ENCODE peak calls at places on chromosome 5, in eight cellular contexts. E is astrocyte of the hippocampus, G is MM.1S, A is HCT116, L is aorta, V is HuH-7.5, I is osteocyte, D is activated T-helper 1 cell treated with Interleukin-2 at 50 U/mL for 16 hours. R is an unnamed sample.

GRCh38 chr5:62369039-62369438 is 34.7 kb downstream of the DIMT1 start:
- DNase-seq in E (no peak), G (no peak), A (no peak), L (no peak), V (no peak), I (no peak), D (no peak), R (no peak)

GRCh38 chr5:78574731-78575161 is 73.8 kb downstream of the LHFPL2 start:
- DNase-seq in E (peak), G (peak), A (no peak), L (no peak), V (no peak), I (no peak), D (no peak), R (no peak)

GRCh38 chr5:58273705-58274104 is 186.2 kb downstream of the PLK2 start:
- DNase-seq in E (no peak), G (no peak), A (no peak), L (no peak), V (no peak), I (no peak), D (no peak), R (no peak)

GRCh38 chr5:150117945-150118560 is 31.7 kb upstream of the CSF1R start:
- DNase-seq in E (no peak), G (no peak), A (no peak), L (no peak), V (no peak), I (peak), D (no peak), R (no peak)

GRCh38 chr5:174022384-174023095 is 23.0 kb upstream of the NSG2 start:
- DNase-seq in E (no peak), G (no peak), A (no peak), L (no peak), V (no peak), I (no peak), D (no peak), R (no peak)

GRCh38 chr5:147547730-147548129 is 37.9 kb upstream of the DPYSL3 start:
- DNase-seq in E (peak), G (no peak), A (no peak), L (no peak), V (no peak), I (no peak), D (no peak), R (no peak)

GRCh38 chr5:164784230-164784629 is 1278.8 kb downstream of the MAT2B start:
- DNase-seq in E (no peak), G (no peak), A (no peak), L (no peak), V (no peak), I (no peak), D (no peak), R (no peak)

GRCh38 chr5:53557386-53557785 is 3.1 kb upstream of the NDUFS4 start:
- DNase-seq in E (peak), G (no peak), A (no peak), L (no peak), V (no peak), I (no peak), D (no peak), R (no peak)

GRCh38 chr5:72271696-72272095 is 48.3 kb downstream of the MRPS27 start:
- DNase-seq in E (no peak), G (no peak), A (no peak), L (no peak), V (no peak), I (no peak), D (no peak), R (no peak)

GRCh38 chr5:16866220-16866619 is 69.9 kb downstream of the MYO10 start:
- DNase-seq in E (no peak), G (no peak), A (no peak), L (no peak), V (no peak), I (no peak), D (no peak), R (no peak)

GRCh38 chr5:101977729-101978345 is 318.2 kb downstream of the SLCO4C1 start:
- DNase-seq in E (peak), G (peak), A (peak), L (no peak), V (peak), I (no peak), D (no peak), R (peak)

GRCh38 chr5:73968246-73968645 is 342.2 kb downstream of the ARHGEF28 start:
- DNase-seq in E (no peak), G (no peak), A (no peak), L (no peak), V (no peak), I (no peak), D (no peak), R (no peak)

GRCh38 chr5:157159209-157159751 is 6.8 kb downstream of the GARIN3 start:
- DNase-seq in E (no peak), G (no peak), A (no peak), L (no peak), V (no peak), I (no peak), D (no peak), R (no peak)

GRCh38 chr5:160187091-160187490 is 42.2 kb upstream of the FABP6 start:
- DNase-seq in E (no peak), G (no peak), A (no peak), L (no peak), V (no peak), I (no peak), D (no peak), R (no peak)

GRCh38 chr5:113166285-113166684 is 189.7 kb downstream of the DCP2 start:
- DNase-seq in E (peak), G (no peak), A (no peak), L (no peak), V (no peak), I (no peak), D (no peak), R (no peak)

GRCh38 chr5:180792287-180792964 is 10.2 kb downstream of the MGAT1 start:
- DNase-seq in E (no peak), G (no peak), A (no peak), L (no peak), V (no peak), I (peak), D (no peak), R (no peak)

GRCh38 chr5:92884464-92884863 is 696.6 kb downstream of the NR2F1-AS1 start:
- DNase-seq in E (no peak), G (no peak), A (no peak), L (no peak), V (no peak), I (no peak), D (no peak), R (no peak)

GRCh38 chr5:96641368-96641767 is 20.8 kb upstream of the CAST start:
- DNase-seq in E (no peak), G (no peak), A (no peak), L (no peak), V (no peak), I (no peak), D (no peak), R (no peak)

GRCh38 chr5:151408633-151409243 is 38.7 kb upstream of the SLC36A1 start:
- DNase-seq in E (no peak), G (no peak), A (no peak), L (no peak), V (no peak), I (no peak), D (no peak), R (no peak)

GRCh38 chr5:128349044-128349629 is 188.9 kb downstream of the FBN2 start:
- DNase-seq in E (peak), G (no peak), A (peak), L (no peak), V (no peak), I (no peak), D (no peak), R (no peak)

GRCh38 chr5:164002653-164003052 is 497.2 kb downstream of the MAT2B start:
- DNase-seq in E (peak), G (peak), A (no peak), L (no peak), V (no peak), I (no peak), D (no peak), R (no peak)

GRCh38 chr5:157743163-157744054 is at the start of gene LSM11:
- DNase-seq in E (peak), G (peak), A (peak), L (peak), V (peak), I (peak), D (peak), R (peak)

GRCh38 chr5:157603333-157604190 is 28.0 kb upstream of the ADAM19 start:
- DNase-seq in E (peak), G (no peak), A (peak), L (no peak), V (no peak), I (no peak), D (peak), R (no peak)

GRCh38 chr5:143338658-143339366 is 64.7 kb downstream of the NR3C1 start:
- DNase-seq in E (no peak), G (no peak), A (no peak), L (no peak), V (no peak), I (no peak), D (no peak), R (no peak)

GRCh38 chr5:35859101-35859661 is 2.5 kb downstream of the IL7R start:
- DNase-seq in E (peak), G (no peak), A (no peak), L (no peak), V (no peak), I (no peak), D (no peak), R (no peak)

GRCh38 chr5:178801021-178801420 is 58.7 kb upstream of the ZNF354B start:
- DNase-seq in E (no peak), G (no peak), A (no peak), L (no peak), V (no peak), I (no peak), D (no peak), R (no peak)

GRCh38 chr5:175285263-175285662 is 158.7 kb downstream of the DRD1 start:
- DNase-seq in E (no peak), G (no peak), A (no peak), L (no peak), V (no peak), I (no peak), D (no peak), R (no peak)

GRCh38 chr5:148828461-148829247 is 2.2 kb downstream of the ADRB2 start:
- DNase-seq in E (peak), G (peak), A (no peak), L (no peak), V (no peak), I (no peak), D (no peak), R (no peak)

GRCh38 chr5:5481633-5482032 is 59.2 kb downstream of the ICE1 start:
- DNase-seq in E (no peak), G (no peak), A (no peak), L (no peak), V (no peak), I (no peak), D (no peak), R (no peak)

GRCh38 chr5:92800360-92800759 is 780.7 kb downstream of the NR2F1-AS1 start:
- DNase-seq in E (no peak), G (no peak), A (no peak), L (no peak), V (no peak), I (no peak), D (no peak), R (no peak)